ENCODE peak calls at places on chromosome 11, in nine cellular contexts. J is astrocyte of the spinal cord, Y is body of pancreas, D is lower lobe of right lung, Q is DND-41, T is AG09309, P is testis, O is epithelial cell of esophagus, F is HCT116. M is an unnamed sample.

GRCh38 chr11:47607380-47607779 is 13.2 kb upstream of the C1QTNF4 start:
- DNase-seq in D (no peak), P (peak), T (peak), Y (no peak), F (no peak), O (no peak), Q (no peak), J (peak), M (no peak)

GRCh38 chr11:22920939-22921565 is 60.8 kb upstream of the CCDC179 start:
- DNase-seq in Q (peak), O (peak), T (peak), F (no peak), P (peak), Y (peak), D (no peak), J (peak), M (peak)

GRCh38 chr11:34644669-34645406 is 23.9 kb downstream of the EHF start:
- DNase-seq in P (no peak), Y (no peak), Q (no peak), T (peak), D (no peak), F (no peak), O (peak), J (peak), M (no peak)

GRCh38 chr11:2275334-2276279 is 5.2 kb upstream of the ASCL2 start:
- DNase-seq in F (no peak), Q (no peak), Y (no peak), O (no peak), P (peak), J (no peak), T (no peak), D (no peak), M (no peak)

GRCh38 chr11:128888034-128888985 is 2.8 kb upstream of the KCNJ5 start:
- DNase-seq in Q (no peak), F (no peak), O (peak), P (no peak), Y (no peak), D (no peak), J (no peak), T (no peak), M (no peak)

GRCh38 chr11:7321708-7322448 is 70.2 kb downstream of the SYT9 start:
- DNase-seq in P (no peak), J (no peak), T (no peak), F (no peak), O (no peak), D (no peak), Q (no peak), Y (no peak), M (no peak)

GRCh38 chr11:129960216-129961214 is 42.1 kb downstream of the PRDM10 start:
- DNase-seq in P (no peak), O (peak), J (peak), Y (no peak), Q (no peak), D (no peak), F (peak), T (peak), M (peak)

GRCh38 chr11:13718394-13718793 is 49.9 kb downstream of the FAR1 start:
- DNase-seq in J (no peak), T (no peak), O (no peak), Y (no peak), P (no peak), Q (no peak), F (no peak), D (no peak), M (no peak)

GRCh38 chr11:24747275-24748251 is 250.7 kb downstream of the LUZP2 start:
- DNase-seq in Y (no peak), J (no peak), P (no peak), O (peak), Q (peak), D (no peak), T (no peak), F (no peak), M (peak)

GRCh38 chr11:118397448-118397847 is 4.0 kb upstream of the ATP5MG start:
- DNase-seq in P (no peak), J (no peak), D (no peak), Q (no peak), T (no peak), O (no peak), Y (no peak), F (no peak), M (no peak)

GRCh38 chr11:112238041-112238440 is 11.8 kb downstream of the PTS start:
- DNase-seq in O (no peak), T (no peak), Q (no peak), D (no peak), P (no peak), Y (no peak), J (peak), F (no peak), M (no peak)

GRCh38 chr11:119417726-119418540 is 5.0 kb downstream of the THY1 start:
- DNase-seq in D (no peak), O (peak), J (peak), P (no peak), Y (no peak), F (no peak), T (peak), Q (no peak), M (no peak)

GRCh38 chr11:12149672-12150225 is 39.4 kb downstream of the MICAL2 start:
- DNase-seq in Y (no peak), D (no peak), F (no peak), T (no peak), P (peak), J (no peak), O (no peak), Q (no peak), M (peak)

GRCh38 chr11:106395716-106396349 is 318.4 kb downstream of the AASDHPPT start:
- DNase-seq in T (no peak), J (no peak), Y (no peak), Q (no peak), F (peak), D (no peak), P (no peak), O (peak), M (no peak)

GRCh38 chr11:96188625-96189006 is 154.4 kb downstream of the MAML2 start:
- DNase-seq in Y (no peak), Q (no peak), P (no peak), J (peak), F (no peak), D (no peak), T (no peak), O (peak), M (peak)

GRCh38 chr11:44741976-44742375 is 15.2 kb downstream of the TSPAN18 start:
- DNase-seq in T (no peak), J (no peak), Y (no peak), P (no peak), O (no peak), F (no peak), Q (no peak), D (no peak), M (no peak)

GRCh38 chr11:61724437-61724836 is 28.0 kb upstream of the MYRF start:
- DNase-seq in J (no peak), P (no peak), Y (no peak), D (no peak), Q (no peak), F (no peak), T (no peak), O (no peak), M (no peak)

GRCh38 chr11:30585892-30586250 is 282 bp downstream of the MPPED2 start:
- DNase-seq in F (no peak), O (no peak), D (peak), P (peak), J (no peak), Q (no peak), Y (peak), T (no peak), M (no peak)

GRCh38 chr11:46389450-46390330 is 1.9 kb downstream of the CHRM4 start:
- DNase-seq in Y (peak), T (no peak), F (peak), Q (peak), J (peak), D (peak), O (peak), P (peak), M (peak)

GRCh38 chr11:17646451-17647145 is 72.8 kb upstream of the MYOD1 start:
- DNase-seq in P (no peak), D (no peak), Q (no peak), J (no peak), O (no peak), Y (no peak), F (no peak), T (no peak), M (no peak)

GRCh38 chr11:99370557-99371200 is 349.9 kb downstream of the CNTN5 start:
- DNase-seq in Y (no peak), Q (no peak), J (peak), D (no peak), P (peak), O (peak), F (no peak), T (peak), M (no peak)

GRCh38 chr11:42066113-42066512 is 606.7 kb upstream of the LRRC4C start:
- DNase-seq in P (no peak), O (no peak), J (no peak), T (no peak), Q (no peak), F (no peak), Y (no peak), D (no peak), M (no peak)

GRCh38 chr11:86805873-86806310 is 5.5 kb downstream of the PRSS23 start:
- DNase-seq in F (no peak), J (no peak), D (no peak), O (peak), P (no peak), Q (no peak), T (no peak), Y (no peak), M (peak)

GRCh38 chr11:60992842-60993409 is 21.4 kb downstream of the CD6 start:
- DNase-seq in J (no peak), Q (no peak), P (peak), O (no peak), Y (no peak), D (no peak), T (no peak), F (no peak), M (no peak)

GRCh38 chr11:69470301-69470700 is 11.2 kb upstream of the LINC01488 start:
- DNase-seq in O (no peak), D (no peak), J (no peak), T (no peak), F (no peak), Q (no peak), Y (no peak), P (no peak), M (no peak)

GRCh38 chr11:21412652-21413383 is 743.4 kb downstream of the NELL1 start:
- DNase-seq in Q (no peak), P (no peak), Y (no peak), O (no peak), D (no peak), J (no peak), F (no peak), T (no peak), M (peak)

GRCh38 chr11:65290448-65291165 is 24.1 kb upstream of the CDC42EP2 start:
- DNase-seq in Y (peak), T (peak), O (peak), D (peak), Q (no peak), P (peak), J (peak), F (no peak), M (peak)

GRCh38 chr11:30328676-30329075 is 5.8 kb downstream of the ARL14EP start:
- DNase-seq in J (no peak), F (no peak), D (no peak), Y (no peak), P (no peak), Q (no peak), T (no peak), O (no peak), M (no peak)

GRCh38 chr11:69918938-69919650 is 99.9 kb upstream of the FGF3 start:
- DNase-seq in F (peak), Y (peak), J (peak), T (no peak), P (peak), D (peak), Q (peak), O (peak), M (peak)

GRCh38 chr11:68669301-68670090 is 14.8 kb upstream of the GAL start:
- DNase-seq in O (no peak), D (peak), T (no peak), Q (no peak), F (no peak), P (no peak), Y (no peak), J (no peak), M (no peak)

GRCh38 chr11:58060939-58061672 is 30.4 kb downstream of the OR6Q1 start:
- DNase-seq in F (no peak), P (no peak), Y (no peak), J (no peak), Q (no peak), D (no peak), T (no peak), O (peak), M (no peak)

GRCh38 chr11:90220391-90220790 is 2.5 kb downstream of the CHORDC1 start:
- DNase-seq in Q (no peak), P (no peak), D (no peak), F (no peak), O (peak), Y (no peak), J (peak), T (peak), M (peak)

GRCh38 chr11:66056541-66056940 is 4.4 kb downstream of the SF3B2 start:
- DNase-seq in D (no peak), P (peak), F (no peak), T (no peak), J (no peak), Q (no peak), O (no peak), Y (no peak), M (no peak)

GRCh38 chr11:64165482-64165841 is 451 bp downstream of the MACROD1 start:
- DNase-seq in P (no peak), Y (peak), T (no peak), F (no peak), O (peak), Q (peak), J (no peak), D (no peak), M (peak)

GRCh38 chr11:76997512-76997911 is 36.7 kb upstream of the B3GNT6 start:
- DNase-seq in Q (peak), Y (no peak), F (no peak), T (no peak), D (no peak), J (no peak), P (no peak), O (no peak), M (no peak)

GRCh38 chr11:67303132-67303988 is at the start of gene SSH3:
- DNase-seq in Q (no peak), F (peak), O (peak), T (no peak), D (peak), J (peak), P (peak), Y (peak), M (no peak)

DNA sequence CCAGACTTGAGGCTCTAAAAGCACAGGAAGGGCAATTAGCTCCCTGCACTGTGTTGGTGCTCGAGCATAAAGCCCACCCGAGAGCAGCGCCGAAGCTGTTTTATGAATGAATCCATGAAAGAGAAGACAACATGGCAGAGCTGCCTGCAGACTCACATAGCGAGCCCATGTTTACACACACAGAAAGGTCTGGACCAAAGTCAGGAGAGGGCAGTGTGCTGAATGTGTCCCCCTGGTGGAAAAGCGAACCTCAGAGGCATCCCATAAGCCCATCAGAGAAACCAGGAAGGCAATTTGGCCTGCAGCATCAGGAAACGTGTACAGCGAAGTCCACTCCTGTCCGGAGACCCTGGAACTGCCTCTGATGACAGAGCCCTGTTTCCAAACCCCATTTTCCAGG is 37.1 kb downstream of the CHRDL2 start:
- DNase-seq in Q (no peak), D (no peak), J (no peak), T (no peak), F (no peak), Y (no peak), P (no peak), O (no peak), M (no peak)
- TF ChIP-seq CTCF in Q (no peak), D (no peak), J (peak), T (no peak), F (no peak), Y (no peak), P (no peak), O (no peak), M (no peak)

DNA sequence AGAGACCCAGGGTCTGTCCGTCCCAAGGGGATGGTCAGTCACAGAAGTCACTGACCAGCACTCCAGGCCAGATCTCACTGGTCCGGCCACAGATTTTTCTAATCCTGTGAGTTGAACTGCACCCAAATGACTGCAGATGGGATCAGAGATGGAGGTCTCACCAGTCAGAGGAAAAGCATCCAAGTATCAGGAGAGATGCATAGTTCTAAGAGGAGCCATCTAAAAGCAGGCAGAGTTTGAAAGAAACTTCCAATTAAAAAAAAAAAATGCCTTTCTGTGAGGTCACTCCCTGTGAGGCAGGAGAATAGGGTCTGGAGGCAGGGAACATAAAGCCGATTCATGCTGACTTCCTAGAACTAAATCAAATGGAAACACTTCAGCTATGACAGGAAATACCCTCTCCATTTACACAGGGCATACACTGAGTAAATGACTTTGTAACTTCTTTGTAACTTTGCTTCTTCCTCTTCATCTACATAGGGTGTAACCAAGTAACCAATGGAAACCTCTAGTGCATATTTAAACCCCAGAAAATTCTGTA is 144.4 kb downstream of the CCDC34 start:
- DNase-seq in J (peak), Q (no peak), T (peak), F (no peak), P (no peak), Y (no peak), O (peak), D (no peak), M (no peak)
- H3K4me3 ChIP-seq in J (no peak), Q (no peak), T (no peak), F (no peak), P (no peak), Y (no peak), O (no peak), D (no peak), M (no peak)

GRCh38 chr11:126628790-126629621 is 273.5 kb downstream of the ST3GAL4 start:
- DNase-seq in Y (no peak), J (no peak), T (peak), Q (no peak), F (no peak), D (no peak), O (no peak), P (no peak), M (no peak)
- TF ChIP-seq CTCF in Y (no peak), J (peak), T (peak), Q (no peak), F (no peak), D (no peak), O (no peak), P (no peak), M (no peak)

GRCh38 chr11:1162153-1162497 is 4.4 kb downstream of the MUC5AC start:
- DNase-seq in D (no peak), J (no peak), O (no peak), Q (no peak), F (no peak), P (no peak), T (no peak), Y (no peak), M (no peak)

GRCh38 chr11:1161410-1162152 is 3.8 kb downstream of the MUC5AC start:
- DNase-seq in Y (no peak), T (no peak), J (no peak), D (no peak), P (no peak), F (no peak), Q (no peak), O (no peak), M (no peak)

GRCh38 chr11:1163911-1164735 is 6.4 kb downstream of the MUC5AC start:
- DNase-seq in Q (no peak), T (no peak), Y (no peak), P (no peak), F (no peak), D (no peak), O (no peak), J (no peak), M (no peak)

GRCh38 chr11:1162498-1163311 is 5.0 kb downstream of the MUC5AC start:
- DNase-seq in J (no peak), Y (no peak), O (no peak), P (no peak), Q (no peak), D (no peak), F (no peak), T (no peak), M (no peak)

GRCh38 chr11:1163321-1163910 is 5.7 kb downstream of the MUC5AC start:
- DNase-seq in T (no peak), D (no peak), Y (no peak), O (no peak), J (no peak), P (no peak), Q (no peak), F (no peak), M (no peak)
- H3K4me3 ChIP-seq in T (no peak), D (no peak), Y (no peak), O (no peak), J (no peak), P (no peak), Q (no peak), F (no peak), M (no peak)

DNA sequence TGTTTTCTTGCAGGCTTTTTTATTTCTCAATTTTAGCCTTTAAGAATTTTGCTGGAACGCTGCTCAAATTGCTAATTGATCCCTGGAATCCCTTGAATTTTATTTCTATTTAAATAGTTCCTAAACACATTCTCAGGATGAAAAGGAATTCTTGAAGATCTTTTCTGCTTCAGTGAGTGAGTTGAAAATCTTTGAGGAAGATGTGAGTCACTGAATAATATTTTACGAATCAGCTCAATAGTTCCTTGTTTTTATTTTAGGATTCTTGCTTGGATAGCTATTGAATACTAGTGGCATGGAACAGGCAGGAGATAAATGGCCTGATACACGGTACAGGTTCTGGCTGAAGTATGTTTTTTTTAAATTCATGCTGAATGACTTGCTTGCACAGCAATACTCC is 194.6 kb upstream of the CCDC90B start:
- DNase-seq in O (no peak), J (no peak), F (no peak), D (no peak), T (no peak), P (no peak), Q (no peak), Y (no peak), M (no peak)
- TF ChIP-seq CTCF in O (no peak), J (no peak), F (no peak), D (no peak), T (no peak), P (no peak), Q (no peak), Y (no peak), M (no peak)

GRCh38 chr11:78040691-78041379 is 17.8 kb upstream of the KCTD14 start:
- DNase-seq in Q (peak), J (no peak), F (no peak), O (peak), D (no peak), T (no peak), P (no peak), Y (no peak), M (no peak)
- H3K4me3 ChIP-seq in Q (no peak), J (no peak), F (peak), O (no peak), D (no peak), T (no peak), P (no peak), Y (no peak), M (no peak)